ENCODE peak calls at places on chromosomes 11 and 22, in eight cellular contexts. One of them, this sample, is unnamed.

GRCh38 chr11:128898580-128899344 is 7.6 kb downstream of the KCNJ5 start:
- DNase-seq in upper lobe of left lung: no peak
- DNase-seq in HCT116: no peak
- DNase-seq in breast epithelium: no peak
- DNase-seq in prostate gland: no peak
- DNase-seq in esophagus muscularis mucosa: no peak
- DNase-seq in sigmoid colon: peak
- DNase-seq in stomach: no peak
- DNase-seq in this sample: no peak

GRCh38 chr11:120013325-120014250 is 124.3 kb downstream of the TRIM29 start:
- DNase-seq in upper lobe of left lung: peak
- DNase-seq in HCT116: peak
- DNase-seq in breast epithelium: no peak
- DNase-seq in prostate gland: peak
- DNase-seq in esophagus muscularis mucosa: no peak
- DNase-seq in sigmoid colon: no peak
- DNase-seq in stomach: peak
- DNase-seq in this sample: peak

GRCh38 chr11:50164050-50164449 is 131.4 kb downstream of the OR4C45 start:
- DNase-seq in upper lobe of left lung: peak
- DNase-seq in HCT116: no peak
- DNase-seq in breast epithelium: no peak
- DNase-seq in prostate gland: no peak
- DNase-seq in esophagus muscularis mucosa: no peak
- DNase-seq in sigmoid colon: no peak
- DNase-seq in stomach: no peak
- DNase-seq in this sample: no peak

GRCh38 chr11:96340555-96340885 is 2.5 kb downstream of the MAML2 start:
- DNase-seq in upper lobe of left lung: no peak
- DNase-seq in HCT116: no peak
- DNase-seq in breast epithelium: no peak
- DNase-seq in prostate gland: no peak
- DNase-seq in esophagus muscularis mucosa: no peak
- DNase-seq in sigmoid colon: no peak
- DNase-seq in stomach: no peak
- DNase-seq in this sample: no peak

GRCh38 chr22:42768385-42769035 is 47.8 kb upstream of the A4GALT start:
- DNase-seq in upper lobe of left lung: peak
- DNase-seq in HCT116: no peak
- DNase-seq in breast epithelium: no peak
- DNase-seq in prostate gland: peak
- DNase-seq in esophagus muscularis mucosa: no peak
- DNase-seq in sigmoid colon: no peak
- DNase-seq in stomach: no peak
- DNase-seq in this sample: no peak

GRCh38 chr11:61181489-61181888 is 20.3 kb upstream of the VPS37C start:
- DNase-seq in upper lobe of left lung: no peak
- DNase-seq in HCT116: no peak
- DNase-seq in breast epithelium: no peak
- DNase-seq in prostate gland: no peak
- DNase-seq in esophagus muscularis mucosa: no peak
- DNase-seq in sigmoid colon: no peak
- DNase-seq in stomach: no peak
- DNase-seq in this sample: no peak

GRCh38 chr11:35290876-35291275 is 128.5 kb downstream of the SLC1A2 start:
- DNase-seq in upper lobe of left lung: no peak
- DNase-seq in HCT116: no peak
- DNase-seq in breast epithelium: no peak
- DNase-seq in prostate gland: no peak
- DNase-seq in esophagus muscularis mucosa: no peak
- DNase-seq in sigmoid colon: no peak
- DNase-seq in stomach: no peak
- DNase-seq in this sample: no peak

GRCh38 chr11:77370217-77370616 is 68.7 kb upstream of the GDPD4 start:
- DNase-seq in upper lobe of left lung: no peak
- DNase-seq in HCT116: no peak
- DNase-seq in breast epithelium: no peak
- DNase-seq in prostate gland: no peak
- DNase-seq in esophagus muscularis mucosa: no peak
- DNase-seq in sigmoid colon: no peak
- DNase-seq in stomach: no peak
- DNase-seq in this sample: no peak

GRCh38 chr11:102292951-102293350 is 24.3 kb upstream of the BIRC3 start:
- DNase-seq in upper lobe of left lung: no peak
- DNase-seq in HCT116: no peak
- DNase-seq in breast epithelium: no peak
- DNase-seq in prostate gland: no peak
- DNase-seq in esophagus muscularis mucosa: no peak
- DNase-seq in sigmoid colon: no peak
- DNase-seq in stomach: no peak
- DNase-seq in this sample: no peak

GRCh38 chr11:102184269-102184987 is 74.2 kb downstream of the YAP1 start:
- DNase-seq in upper lobe of left lung: no peak
- DNase-seq in HCT116: no peak
- DNase-seq in breast epithelium: no peak
- DNase-seq in prostate gland: no peak
- DNase-seq in esophagus muscularis mucosa: no peak
- DNase-seq in sigmoid colon: no peak
- DNase-seq in stomach: no peak
- DNase-seq in this sample: no peak

GRCh38 chr11:117597083-117597482 is 199.9 kb downstream of the DSCAML1 start:
- DNase-seq in upper lobe of left lung: no peak
- DNase-seq in HCT116: peak
- DNase-seq in breast epithelium: no peak
- DNase-seq in prostate gland: no peak
- DNase-seq in esophagus muscularis mucosa: no peak
- DNase-seq in sigmoid colon: peak
- DNase-seq in stomach: no peak
- DNase-seq in this sample: peak

GRCh38 chr22:36480941-36481392 is 473 bp downstream of the TXN2 start:
- DNase-seq in upper lobe of left lung: no peak
- DNase-seq in HCT116: no peak
- DNase-seq in breast epithelium: no peak
- DNase-seq in prostate gland: no peak
- DNase-seq in esophagus muscularis mucosa: no peak
- DNase-seq in sigmoid colon: no peak
- DNase-seq in stomach: no peak
- DNase-seq in this sample: no peak

GRCh38 chr11:22920939-22921565 is 60.8 kb upstream of the CCDC179 start:
- DNase-seq in upper lobe of left lung: no peak
- DNase-seq in HCT116: no peak
- DNase-seq in breast epithelium: no peak
- DNase-seq in prostate gland: peak
- DNase-seq in esophagus muscularis mucosa: no peak
- DNase-seq in sigmoid colon: no peak
- DNase-seq in stomach: no peak
- DNase-seq in this sample: peak

GRCh38 chr11:43576834-43577521 is 103.6 kb upstream of the HSD17B12 start:
- DNase-seq in upper lobe of left lung: peak
- DNase-seq in HCT116: peak
- DNase-seq in breast epithelium: no peak
- DNase-seq in prostate gland: no peak
- DNase-seq in esophagus muscularis mucosa: no peak
- DNase-seq in sigmoid colon: no peak
- DNase-seq in stomach: peak
- DNase-seq in this sample: no peak

DNA sequence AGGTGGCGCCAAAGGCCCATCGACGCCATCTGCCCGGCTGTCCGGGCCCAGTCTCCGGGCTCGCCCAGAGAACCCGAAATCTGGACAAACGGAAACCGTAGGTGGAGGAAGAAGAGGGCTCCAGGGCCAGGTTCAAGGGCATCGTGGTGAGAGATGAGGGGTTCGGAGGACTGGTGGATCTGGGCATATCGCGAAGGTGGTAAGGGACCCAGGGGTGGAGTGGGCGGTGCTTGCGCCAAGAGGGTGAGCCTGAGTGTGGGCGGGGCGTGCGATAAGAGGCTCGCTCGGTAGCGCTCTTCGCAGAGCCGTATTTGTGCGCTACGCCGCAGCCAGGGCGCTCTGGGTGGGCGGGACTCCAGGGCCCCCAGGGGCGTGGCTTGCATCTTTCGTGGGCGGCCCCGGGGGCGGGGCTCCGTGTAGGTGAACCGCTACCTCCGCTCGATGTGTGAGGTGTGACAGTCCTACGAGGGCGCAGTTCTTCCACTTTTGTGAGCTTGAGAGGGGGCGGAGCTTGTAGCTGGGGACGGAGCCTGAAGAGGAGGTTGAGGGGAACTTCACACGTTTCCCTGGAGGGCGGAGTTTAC is 4.8 kb downstream of the CD248 start:
- DNase-seq in upper lobe of left lung: peak
- DNase-seq in HCT116: peak
- DNase-seq in breast epithelium: peak
- DNase-seq in prostate gland: peak
- DNase-seq in esophagus muscularis mucosa: peak
- DNase-seq in sigmoid colon: peak
- DNase-seq in stomach: peak
- DNase-seq in this sample: peak
- TF ChIP-seq POLR2AphosphoS5 in upper lobe of left lung: no peak
- TF ChIP-seq POLR2AphosphoS5 in HCT116: peak
- TF ChIP-seq POLR2AphosphoS5 in breast epithelium: peak
- TF ChIP-seq POLR2AphosphoS5 in prostate gland: peak
- TF ChIP-seq POLR2AphosphoS5 in esophagus muscularis mucosa: peak
- TF ChIP-seq POLR2AphosphoS5 in sigmoid colon: peak
- TF ChIP-seq POLR2AphosphoS5 in stomach: no peak
- TF ChIP-seq POLR2AphosphoS5 in this sample: no peak

GRCh38 chr11:86257446-86257845 is 12.9 kb downstream of the EED start:
- DNase-seq in upper lobe of left lung: no peak
- DNase-seq in HCT116: no peak
- DNase-seq in breast epithelium: no peak
- DNase-seq in prostate gland: no peak
- DNase-seq in esophagus muscularis mucosa: no peak
- DNase-seq in sigmoid colon: no peak
- DNase-seq in stomach: no peak
- DNase-seq in this sample: no peak

GRCh38 chr11:86265194-86265593 is 20.6 kb downstream of the EED start:
- DNase-seq in upper lobe of left lung: no peak
- DNase-seq in HCT116: no peak
- DNase-seq in breast epithelium: no peak
- DNase-seq in prostate gland: no peak
- DNase-seq in esophagus muscularis mucosa: no peak
- DNase-seq in sigmoid colon: no peak
- DNase-seq in stomach: no peak
- DNase-seq in this sample: no peak

GRCh38 chr11:86264649-86265048 is 20.1 kb downstream of the EED start:
- DNase-seq in upper lobe of left lung: no peak
- DNase-seq in HCT116: no peak
- DNase-seq in breast epithelium: no peak
- DNase-seq in prostate gland: no peak
- DNase-seq in esophagus muscularis mucosa: no peak
- DNase-seq in sigmoid colon: no peak
- DNase-seq in stomach: no peak
- DNase-seq in this sample: no peak

GRCh38 chr11:86262387-86262786 is 17.8 kb downstream of the EED start:
- DNase-seq in upper lobe of left lung: no peak
- DNase-seq in HCT116: no peak
- DNase-seq in breast epithelium: no peak
- DNase-seq in prostate gland: no peak
- DNase-seq in esophagus muscularis mucosa: no peak
- DNase-seq in sigmoid colon: no peak
- DNase-seq in stomach: no peak
- DNase-seq in this sample: no peak

DNA sequence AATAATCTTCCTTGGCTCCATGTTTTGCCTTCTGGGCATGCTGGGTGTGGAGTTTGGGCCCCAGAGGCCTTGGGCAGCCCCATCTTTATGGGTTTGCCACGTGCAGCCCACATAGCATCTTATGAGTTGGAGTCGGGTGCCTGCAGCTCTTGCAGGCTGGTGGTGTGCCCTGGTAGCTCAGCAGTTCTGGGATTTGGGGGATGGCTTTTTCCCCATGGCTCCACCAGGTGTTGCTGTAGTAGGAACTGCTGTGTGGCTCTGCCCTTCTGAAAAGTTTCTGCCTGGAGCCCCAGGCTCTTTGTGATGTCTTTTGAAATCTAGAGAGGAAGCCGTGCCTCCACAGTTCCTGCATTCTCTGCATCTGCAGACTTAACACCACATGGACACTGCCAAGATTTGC is 16.8 kb downstream of the EED start:
- DNase-seq in upper lobe of left lung: no peak
- DNase-seq in HCT116: no peak
- DNase-seq in breast epithelium: no peak
- DNase-seq in prostate gland: no peak
- DNase-seq in esophagus muscularis mucosa: no peak
- DNase-seq in sigmoid colon: no peak
- DNase-seq in stomach: no peak
- DNase-seq in this sample: no peak
- TF ChIP-seq POLR2A in upper lobe of left lung: no peak
- TF ChIP-seq POLR2A in HCT116: no peak
- TF ChIP-seq POLR2A in breast epithelium: no peak
- TF ChIP-seq POLR2A in prostate gland: no peak
- TF ChIP-seq POLR2A in esophagus muscularis mucosa: no peak
- TF ChIP-seq POLR2A in sigmoid colon: no peak
- TF ChIP-seq POLR2A in stomach: no peak
- TF ChIP-seq POLR2A in this sample: peak

GRCh38 chr11:910589-911030 is at the start of gene CHID1:
- DNase-seq in upper lobe of left lung: peak
- DNase-seq in HCT116: peak
- DNase-seq in breast epithelium: peak
- DNase-seq in prostate gland: peak
- DNase-seq in esophagus muscularis mucosa: peak
- DNase-seq in sigmoid colon: peak
- DNase-seq in stomach: peak
- DNase-seq in this sample: peak

GRCh38 chr11:912266-912665 is 1.7 kb upstream of the CHID1 start:
- DNase-seq in upper lobe of left lung: peak
- DNase-seq in HCT116: no peak
- DNase-seq in breast epithelium: no peak
- DNase-seq in prostate gland: no peak
- DNase-seq in esophagus muscularis mucosa: no peak
- DNase-seq in sigmoid colon: no peak
- DNase-seq in stomach: no peak
- DNase-seq in this sample: no peak

GRCh38 chr11:910044-910588 is 494 bp downstream of the CHID1 start:
- DNase-seq in upper lobe of left lung: no peak
- DNase-seq in HCT116: no peak
- DNase-seq in breast epithelium: no peak
- DNase-seq in prostate gland: no peak
- DNase-seq in esophagus muscularis mucosa: no peak
- DNase-seq in sigmoid colon: no peak
- DNase-seq in stomach: no peak
- DNase-seq in this sample: no peak

GRCh38 chr11:911890-912219 is 1.2 kb upstream of the CHID1 start:
- DNase-seq in upper lobe of left lung: no peak
- DNase-seq in HCT116: no peak
- DNase-seq in breast epithelium: no peak
- DNase-seq in prostate gland: no peak
- DNase-seq in esophagus muscularis mucosa: no peak
- DNase-seq in sigmoid colon: no peak
- DNase-seq in stomach: no peak
- DNase-seq in this sample: no peak

GRCh38 chr11:911031-911889 is 650 bp upstream of the CHID1 start:
- DNase-seq in upper lobe of left lung: no peak
- DNase-seq in HCT116: no peak
- DNase-seq in breast epithelium: no peak
- DNase-seq in prostate gland: no peak
- DNase-seq in esophagus muscularis mucosa: no peak
- DNase-seq in sigmoid colon: no peak
- DNase-seq in stomach: peak
- DNase-seq in this sample: no peak
- TF ChIP-seq POLR2AphosphoS5 in upper lobe of left lung: no peak
- TF ChIP-seq POLR2AphosphoS5 in HCT116: peak
- TF ChIP-seq POLR2AphosphoS5 in breast epithelium: no peak
- TF ChIP-seq POLR2AphosphoS5 in prostate gland: no peak
- TF ChIP-seq POLR2AphosphoS5 in esophagus muscularis mucosa: peak
- TF ChIP-seq POLR2AphosphoS5 in sigmoid colon: peak
- TF ChIP-seq POLR2AphosphoS5 in stomach: no peak
- TF ChIP-seq POLR2AphosphoS5 in this sample: peak

GRCh38 chr11:110711776-110712642 is at the start of gene ARHGAP20:
- DNase-seq in upper lobe of left lung: peak
- DNase-seq in HCT116: no peak
- DNase-seq in breast epithelium: peak
- DNase-seq in prostate gland: peak
- DNase-seq in esophagus muscularis mucosa: peak
- DNase-seq in sigmoid colon: peak
- DNase-seq in stomach: peak
- DNase-seq in this sample: peak
- TF ChIP-seq POLR2A in upper lobe of left lung: no peak
- TF ChIP-seq POLR2A in HCT116: no peak
- TF ChIP-seq POLR2A in breast epithelium: no peak
- TF ChIP-seq POLR2A in prostate gland: peak
- TF ChIP-seq POLR2A in esophagus muscularis mucosa: no peak
- TF ChIP-seq POLR2A in sigmoid colon: no peak
- TF ChIP-seq POLR2A in stomach: no peak
- TF ChIP-seq POLR2A in this sample: no peak